ENCODE peak calls at places on chromosome 5, in six cellular contexts. K is GM23338, U is PC-3, Q is SK-N-SH, G is GM23248, P is MM.1S. Z is an unnamed sample. For H3F3A and H3K9me2, the result is how much of the 10 kb centered on the place peaks cover.

GRCh38 chr5:68505917-68506860 is 290.6 kb downstream of the PIK3R1 start:
- DNase-seq in K (no peak), U (peak), Q (no peak), G (peak), P (no peak), Z (no peak)

GRCh38 chr5:95449460-95449859 is 58.3 kb downstream of the FAM81B start:
- DNase-seq in K (peak), U (no peak), Q (no peak), G (no peak), P (no peak), Z (no peak)

GRCh38 chr5:179307006-179307800 is 38.1 kb downstream of the ADAMTS2 start:
- DNase-seq in K (no peak), U (no peak), Q (no peak), G (peak), P (no peak), Z (no peak)

GRCh38 chr5:108238461-108238860 is 143.4 kb downstream of the FBXL17 start:
- DNase-seq in K (no peak), U (no peak), Q (no peak), G (no peak), P (no peak), Z (no peak)

GRCh38 chr5:32713396-32714381 is 2.6 kb downstream of the NPR3 start:
- DNase-seq in K (peak), U (peak), Q (peak), G (peak), P (no peak), Z (peak)

GRCh38 chr5:35129921-35130485 is 82.3 kb upstream of the AGXT2 start:
- DNase-seq in K (no peak), U (peak), Q (no peak), G (peak), P (no peak), Z (no peak)

GRCh38 chr5:127909821-127910220 is 173.7 kb upstream of the SLC12A2 start:
- DNase-seq in K (no peak), U (no peak), Q (no peak), G (no peak), P (no peak), Z (no peak)

GRCh38 chr5:133735346-133735745 is 123.0 kb upstream of the FSTL4 start:
- DNase-seq in K (no peak), U (peak), Q (no peak), G (peak), P (no peak), Z (peak)

GRCh38 chr5:14357861-14358260 is 214.7 kb downstream of the TRIO start:
- DNase-seq in K (peak), U (no peak), Q (peak), G (no peak), P (no peak), Z (no peak)

GRCh38 chr5:154865466-154866184 is 7.2 kb downstream of the CNOT8 start:
- DNase-seq in K (no peak), U (no peak), Q (no peak), G (no peak), P (no peak), Z (no peak)

GRCh38 chr5:109685916-109686315 is 3.8 kb upstream of the MAN2A1 start:
- DNase-seq in K (no peak), U (no peak), Q (no peak), G (no peak), P (no peak), Z (no peak)

GRCh38 chr5:137182576-137182975 is 316.6 kb downstream of the SPOCK1 start:
- DNase-seq in K (no peak), U (no peak), Q (no peak), G (no peak), P (no peak), Z (no peak)

GRCh38 chr5:141084487-141084989 is 9.9 kb upstream of the PCDHB2 start:
- DNase-seq in K (peak), U (peak), Q (peak), G (peak), P (peak), Z (peak)

GRCh38 chr5:104909803-104910202 is 1347.2 kb upstream of the NUDT12 start:
- DNase-seq in K (no peak), U (peak), Q (no peak), G (no peak), P (no peak), Z (no peak)

GRCh38 chr5:72305194-72306142 is 14.6 kb downstream of the MRPS27 start:
- DNase-seq in K (peak), U (no peak), Q (no peak), G (no peak), P (no peak), Z (no peak)

GRCh38 chr5:133783481-133783880 is 171.1 kb upstream of the FSTL4 start:
- DNase-seq in K (no peak), U (no peak), Q (no peak), G (peak), P (no peak), Z (no peak)

GRCh38 chr5:108989761-108990392 is 242.2 kb downstream of the FER start:
- DNase-seq in K (no peak), U (peak), Q (no peak), G (peak), P (peak), Z (no peak)

GRCh38 chr5:150255659-150256415 is 33.7 kb downstream of the CAMK2A start:
- DNase-seq in K (no peak), U (no peak), Q (peak), G (peak), P (no peak), Z (no peak)

GRCh38 chr5:132506094-132506692 is 15.6 kb upstream of the IRF1 start:
- DNase-seq in K (peak), U (peak), Q (peak), G (peak), P (peak), Z (no peak)

GRCh38 chr5:145449794-145450193 is 385.3 kb downstream of the PRELID2 start:
- DNase-seq in K (no peak), U (no peak), Q (no peak), G (no peak), P (no peak), Z (no peak)

GRCh38 chr5:92518318-92518913 is 1062.6 kb downstream of the NR2F1-AS1 start:
- DNase-seq in K (peak), U (peak), Q (peak), G (peak), P (peak), Z (no peak)

GRCh38 chr5:180456792-180457191 is 37.4 kb upstream of the CNOT6 start:
- DNase-seq in K (no peak), U (no peak), Q (no peak), G (no peak), P (no peak), Z (no peak)

GRCh38 chr5:103120607-103121200 is 603 bp downstream of the PPIP5K2 start:
- DNase-seq in K (peak), U (peak), Q (peak), G (peak), P (no peak), Z (no peak)

GRCh38 chr5:108747111-108748009 is at the start of gene FER:
- DNase-seq in K (no peak), U (peak), Q (no peak), G (peak), P (peak), Z (peak)

GRCh38 chr5:134458234-134458633 is 46.6 kb upstream of the CDKN2AIPNL start:
- DNase-seq in K (no peak), U (no peak), Q (no peak), G (peak), P (no peak), Z (no peak)

GRCh38 chr5:119343766-119344165 is 12.1 kb upstream of the TNFAIP8 start:
- DNase-seq in K (no peak), U (no peak), Q (no peak), G (no peak), P (no peak), Z (no peak)

GRCh38 chr5:55578771-55579170 is 44.0 kb upstream of the PLPP1 start:
- DNase-seq in K (no peak), U (no peak), Q (no peak), G (peak), P (no peak), Z (no peak)

GRCh38 chr5:146344155-146345118 is 5.8 kb downstream of the POU4F3 start:
- DNase-seq in K (peak), U (peak), Q (peak), G (no peak), P (no peak), Z (no peak)

GRCh38 chr5:92769986-92770385 is 811.0 kb downstream of the NR2F1-AS1 start:
- DNase-seq in K (no peak), U (no peak), Q (no peak), G (peak), P (no peak), Z (no peak)

GRCh38 chr5:42875785-42876374 is 64.2 kb upstream of the SELENOP start:
- DNase-seq in K (no peak), U (no peak), Q (no peak), G (no peak), P (no peak), Z (no peak)

GRCh38 chr5:143244000-143244736 is 159.3 kb downstream of the NR3C1 start:
- DNase-seq in K (no peak), U (peak), Q (no peak), G (peak), P (no peak), Z (peak)

GRCh38 chr5:16502866-16503265 is 37.3 kb upstream of the ZNF622 start:
- DNase-seq in K (no peak), U (peak), Q (no peak), G (peak), P (no peak), Z (no peak)

GRCh38 chr5:30596495-30597064 is 596.9 kb upstream of the CDH6 start:
- DNase-seq in K (no peak), U (no peak), Q (no peak), G (no peak), P (no peak), Z (no peak)

GRCh38 chr5:73122875-73123810 is 2.8 kb downstream of the TMEM171 start:
- DNase-seq in K (peak), U (peak), Q (no peak), G (peak), P (no peak), Z (peak)

GRCh38 chr5:55918097-55919035 is 67.2 kb downstream of the IL31RA start:
- DNase-seq in K (no peak), U (no peak), Q (no peak), G (no peak), P (no peak), Z (no peak)

GRCh38 chr5:8952147-8952546 is 593.7 kb downstream of the SEMA5A start:
- DNase-seq in K (no peak), U (no peak), Q (no peak), G (no peak), P (no peak), Z (no peak)

GRCh38 chr5:1131191-1131621 is 19.3 kb upstream of the SLC12A7 start:
- DNase-seq in K (no peak), U (no peak), Q (no peak), G (no peak), P (no peak), Z (no peak)

GRCh38 chr5:69167488-69167845 is 517 bp downstream of the CCNB1 start:
- DNase-seq in K (peak), U (no peak), Q (peak), G (peak), P (peak), Z (no peak)

GRCh38 chr5:130333089-130333488 is 428.8 kb downstream of the CHSY3 start:
- DNase-seq in K (no peak), U (peak), Q (no peak), G (no peak), P (no peak), Z (no peak)

GRCh38 chr5:16061163-16061562 is 118.4 kb downstream of the MARCHF11 start:
- DNase-seq in K (no peak), U (no peak), Q (no peak), G (no peak), P (no peak), Z (no peak)

DNA sequence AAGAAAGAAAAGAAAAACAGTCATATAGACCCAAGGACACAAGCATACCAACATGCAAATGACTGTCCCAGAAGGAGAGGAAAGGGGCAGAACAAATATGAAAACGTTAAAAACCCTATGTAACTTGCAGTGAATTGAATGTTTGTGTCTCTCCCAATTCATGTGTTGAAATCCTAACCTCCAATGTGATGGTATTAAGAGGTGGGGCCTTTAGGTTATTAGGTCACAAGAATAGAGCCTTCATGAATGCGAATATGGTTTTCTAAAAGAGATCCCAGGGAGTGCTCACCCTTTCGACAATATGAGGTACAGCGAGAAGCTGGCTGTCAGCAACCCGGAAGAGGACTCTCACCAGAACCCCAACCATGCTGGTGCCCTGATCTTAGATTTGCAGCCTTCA is 13.9 kb downstream of the HNRNPAB start:
- DNase-seq in K (no peak), U (no peak), Q (no peak), G (no peak), P (no peak), Z (no peak)
- H3F3A ChIP-seq in K (under half), U (under half), Q (under half), G (under half), P (under half), Z (half or more)

DNA sequence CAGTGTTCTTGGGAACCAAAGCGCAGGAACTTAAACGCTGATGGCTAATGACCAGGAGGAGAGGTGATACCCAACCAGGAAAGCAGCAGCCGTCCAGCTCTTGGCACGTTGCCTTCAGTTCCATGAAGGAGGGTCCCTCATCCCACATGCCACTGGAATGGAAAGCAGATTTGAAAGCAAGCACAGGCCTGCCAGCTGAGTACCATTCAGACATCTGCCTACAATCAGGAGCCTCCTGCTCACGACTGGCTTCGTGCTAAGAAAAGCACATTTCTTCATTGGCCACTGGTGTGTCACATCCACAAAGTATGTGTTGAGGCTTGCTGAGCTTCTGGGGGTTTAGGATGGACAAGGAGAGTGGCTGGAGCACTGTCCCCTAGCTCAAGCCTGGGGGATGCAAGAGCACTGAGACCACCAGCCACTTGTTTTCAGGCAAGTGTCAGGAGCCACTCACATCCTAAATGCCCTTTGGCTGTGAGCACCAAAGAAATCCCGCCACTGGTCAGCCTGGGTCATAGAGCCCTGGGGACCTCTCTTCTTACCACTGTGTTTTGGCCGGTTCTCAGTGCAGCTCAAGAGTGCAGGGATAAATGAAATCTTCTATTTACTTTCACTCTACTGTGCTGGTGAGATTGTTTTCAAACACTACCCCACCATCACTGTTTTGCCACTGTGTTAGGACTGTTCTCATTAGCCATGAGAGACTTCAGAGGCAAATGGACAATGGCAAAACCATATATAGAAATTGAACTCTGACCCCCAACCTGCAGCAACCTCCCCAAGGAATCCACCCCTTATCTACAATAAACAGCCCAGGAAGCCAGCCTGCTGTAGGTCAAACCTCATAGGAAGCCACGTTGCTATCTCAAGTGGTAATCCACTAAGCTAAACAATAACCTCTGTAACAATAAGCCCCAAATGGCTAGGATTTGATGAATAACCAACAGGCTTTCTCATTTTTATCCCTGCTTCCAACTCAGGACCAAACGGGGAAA is 58.3 kb downstream of the MTX3 start:
- DNase-seq in K (no peak), U (no peak), Q (no peak), G (peak), P (no peak), Z (no peak)
- H3K9me2 ChIP-seq in K (under half), U (under half), Q (under half), G (under half), P (under half), Z (under half)

DNA sequence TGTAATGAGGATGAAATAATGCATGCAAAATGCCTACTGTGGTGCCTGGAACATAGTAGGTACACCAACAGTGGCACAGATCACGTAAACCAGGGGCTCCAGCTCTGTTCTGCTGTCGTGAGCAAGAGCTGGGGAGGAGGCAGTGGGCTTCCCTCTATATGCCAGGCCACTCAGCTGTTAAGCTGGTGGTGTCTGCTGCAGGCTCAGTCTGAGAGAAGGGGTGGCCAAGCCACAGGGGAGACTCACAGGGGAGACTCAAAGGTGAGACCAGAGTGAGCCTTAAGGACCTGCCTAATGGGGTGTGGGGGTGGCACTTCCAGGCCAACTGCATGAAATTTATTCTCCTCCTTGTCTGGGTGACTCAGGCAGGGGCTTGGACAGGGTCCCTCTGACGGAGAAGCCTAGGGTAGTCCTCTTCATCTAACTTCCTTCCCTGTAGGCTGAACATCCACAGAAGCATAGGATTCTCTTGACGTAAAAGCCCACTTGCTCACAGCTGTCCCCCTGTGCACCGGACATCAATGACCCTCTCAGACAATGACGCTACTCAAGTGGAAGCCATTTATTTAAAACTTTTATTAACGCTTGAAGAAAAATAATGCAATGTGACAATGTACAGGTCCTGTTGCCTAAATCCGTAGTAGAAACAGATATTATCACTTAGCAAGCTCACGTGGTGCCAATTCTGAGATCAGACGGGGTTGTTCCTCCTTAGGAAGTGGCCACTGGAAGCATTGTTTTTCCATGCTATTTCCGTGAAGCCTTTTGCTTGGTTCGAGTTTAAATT is 13.9 kb downstream of the STC2 start:
- DNase-seq in K (no peak), U (no peak), Q (no peak), G (peak), P (no peak), Z (no peak)
- H3F3A ChIP-seq in K (under half), U (under half), Q (under half), G (half or more), P (under half), Z (half or more)

DNA sequence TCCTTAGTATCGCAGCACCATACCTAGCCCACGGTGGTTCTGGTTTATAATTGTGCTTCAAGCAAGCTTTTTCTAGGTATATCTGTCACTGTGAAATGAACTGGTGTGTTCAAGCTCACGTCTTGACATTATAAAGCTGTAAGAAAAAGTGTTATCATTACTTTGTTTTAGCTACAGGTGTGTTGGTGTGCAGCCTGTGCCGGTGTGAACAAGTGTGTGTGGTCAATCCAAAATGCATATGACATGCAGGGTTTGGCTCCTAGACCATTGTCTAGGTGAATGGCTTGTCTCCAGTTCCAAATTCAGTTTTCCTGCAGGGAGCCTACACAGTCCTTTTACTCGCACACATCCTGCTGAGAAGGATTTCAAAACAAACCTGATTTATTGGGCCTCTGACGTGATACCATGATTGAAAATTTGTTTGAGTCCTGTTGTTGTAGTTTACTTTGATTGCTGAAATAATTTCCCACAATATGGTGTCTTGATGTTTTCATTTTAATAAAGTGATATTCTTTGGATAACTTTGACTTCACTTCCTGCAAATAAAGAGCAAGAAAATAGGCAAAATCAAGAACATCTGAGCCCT is 3.8 kb downstream of the LSM11 start:
- DNase-seq in K (no peak), U (no peak), Q (no peak), G (no peak), P (no peak), Z (no peak)
- H3K9me2 ChIP-seq in K (under half), U (under half), Q (under half), G (under half), P (under half), Z (under half)

DNA sequence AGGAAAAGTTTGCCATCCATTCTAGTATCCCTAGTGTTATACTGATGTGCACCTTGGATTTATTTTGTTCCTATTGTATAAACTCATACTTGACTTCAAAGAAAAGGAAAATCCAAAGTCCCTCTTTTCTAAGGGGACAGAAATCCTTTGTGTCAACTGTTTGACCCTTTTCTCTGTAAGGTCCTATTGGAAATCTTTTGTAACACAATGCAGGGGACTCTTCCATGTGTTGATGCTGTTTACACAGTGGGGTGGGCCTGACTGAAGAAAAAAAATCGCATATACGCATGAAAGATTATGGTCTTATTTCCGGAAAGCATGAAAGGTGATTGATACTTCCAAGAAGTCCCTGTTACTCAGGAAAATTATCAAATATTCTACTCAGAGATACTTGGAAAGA is 1.0 kb upstream of the VCAN start:
- DNase-seq in K (no peak), U (no peak), Q (no peak), G (no peak), P (no peak), Z (no peak)
- H3F3A ChIP-seq in K (under half), U (under half), Q (under half), G (under half), P (under half), Z (under half)

Z was measured in PC-9.